ENCODE peak calls at places on chromosome 1, in seven cellular contexts. W is H9, I is mesendoderm, F is neuronal stem cell, Z is mesenchymal stem cell, X is IMR-90, Y is H1. N is an unnamed sample.

GRCh38 chr1:11473635-11474034 is 5.3 kb upstream of the DISP3 start:
- DNase-seq in X (peak), I (peak), Z (peak), F (peak), Y (no peak), W (peak), N (no peak)

GRCh38 chr1:26190373-26190987 is at the start of gene CATSPER4:
- DNase-seq in Y (peak), W (peak), X (no peak), Z (peak), I (peak), F (peak), N (peak)

GRCh38 chr1:115912116-115912515 is 64.2 kb upstream of the SLC22A15 start:
- DNase-seq in X (no peak), I (no peak), F (no peak), Z (no peak), Y (no peak), W (no peak), N (no peak)

GRCh38 chr1:50841791-50842387 is 118.2 kb downstream of the FAF1 start:
- DNase-seq in F (no peak), W (no peak), X (peak), Y (no peak), I (no peak), Z (peak), N (no peak)

GRCh38 chr1:113041569-113042335 is 31.2 kb upstream of the LRIG2 start:
- DNase-seq in Z (no peak), Y (no peak), F (no peak), I (peak), W (no peak), X (no peak), N (no peak)

GRCh38 chr1:245807954-245808719 is 653.4 kb downstream of the KIF26B start:
- DNase-seq in Y (no peak), Z (no peak), X (no peak), I (no peak), W (no peak), F (no peak), N (no peak)

GRCh38 chr1:160005070-160005469 is 26.7 kb downstream of the PIGM start:
- DNase-seq in Z (no peak), Y (no peak), F (no peak), X (no peak), I (no peak), W (no peak), N (no peak)

GRCh38 chr1:58720680-58721079 is 20.8 kb upstream of the MYSM1 start:
- DNase-seq in I (no peak), Z (no peak), W (no peak), X (peak), Y (no peak), F (no peak), N (no peak)

GRCh38 chr1:210758761-210759160 is 375.2 kb downstream of the KCNH1 start:
- DNase-seq in I (no peak), W (no peak), Y (no peak), Z (no peak), F (no peak), X (no peak), N (peak)

GRCh38 chr1:220281159-220281574 is 8.9 kb upstream of the RAB3GAP2 start:
- DNase-seq in I (peak), Z (peak), F (no peak), W (no peak), Y (no peak), X (peak), N (no peak)

GRCh38 chr1:117368116-117369108 is 1.2 kb downstream of the MAN1A2 start:
- DNase-seq in W (no peak), F (no peak), X (peak), Y (no peak), I (peak), Z (peak), N (peak)

GRCh38 chr1:226895644-226896043 is 25.2 kb downstream of the PSEN2 start:
- DNase-seq in Y (no peak), F (no peak), I (no peak), X (no peak), W (no peak), Z (no peak), N (no peak)

GRCh38 chr1:222887127-222887461 is 72.3 kb downstream of the DISP1 start:
- DNase-seq in F (no peak), I (no peak), Y (no peak), W (no peak), Z (no peak), X (no peak), N (peak)

GRCh38 chr1:14345925-14346550 is 252.4 kb upstream of the KAZN start:
- DNase-seq in W (no peak), I (peak), X (no peak), Z (no peak), F (no peak), Y (no peak), N (peak)

GRCh38 chr1:11158720-11159321 is 30.3 kb upstream of the ANGPTL7 start:
- DNase-seq in F (no peak), Z (peak), Y (no peak), W (no peak), X (peak), I (no peak), N (peak)

GRCh38 chr1:6638226-6638625 is 13.6 kb downstream of the THAP3 start:
- DNase-seq in I (no peak), X (peak), W (no peak), Y (no peak), F (no peak), Z (no peak), N (no peak)

GRCh38 chr1:113123737-113124136 is 50.7 kb downstream of the LRIG2 start:
- DNase-seq in I (no peak), W (no peak), Z (peak), Y (no peak), X (peak), F (no peak), N (no peak)

GRCh38 chr1:15271196-15271595 is 24.2 kb downstream of the FHAD1 start:
- DNase-seq in F (no peak), Z (no peak), I (no peak), W (no peak), Y (no peak), X (no peak), N (no peak)

GRCh38 chr1:25802915-25803314 is 2.9 kb downstream of the SELENON start:
- DNase-seq in I (no peak), Y (no peak), W (no peak), Z (no peak), X (no peak), F (no peak), N (no peak)

GRCh38 chr1:203239906-203240305 is 10.4 kb upstream of the CHIT1 start:
- DNase-seq in X (no peak), W (no peak), Y (no peak), F (no peak), I (no peak), Z (no peak), N (no peak)

DNA sequence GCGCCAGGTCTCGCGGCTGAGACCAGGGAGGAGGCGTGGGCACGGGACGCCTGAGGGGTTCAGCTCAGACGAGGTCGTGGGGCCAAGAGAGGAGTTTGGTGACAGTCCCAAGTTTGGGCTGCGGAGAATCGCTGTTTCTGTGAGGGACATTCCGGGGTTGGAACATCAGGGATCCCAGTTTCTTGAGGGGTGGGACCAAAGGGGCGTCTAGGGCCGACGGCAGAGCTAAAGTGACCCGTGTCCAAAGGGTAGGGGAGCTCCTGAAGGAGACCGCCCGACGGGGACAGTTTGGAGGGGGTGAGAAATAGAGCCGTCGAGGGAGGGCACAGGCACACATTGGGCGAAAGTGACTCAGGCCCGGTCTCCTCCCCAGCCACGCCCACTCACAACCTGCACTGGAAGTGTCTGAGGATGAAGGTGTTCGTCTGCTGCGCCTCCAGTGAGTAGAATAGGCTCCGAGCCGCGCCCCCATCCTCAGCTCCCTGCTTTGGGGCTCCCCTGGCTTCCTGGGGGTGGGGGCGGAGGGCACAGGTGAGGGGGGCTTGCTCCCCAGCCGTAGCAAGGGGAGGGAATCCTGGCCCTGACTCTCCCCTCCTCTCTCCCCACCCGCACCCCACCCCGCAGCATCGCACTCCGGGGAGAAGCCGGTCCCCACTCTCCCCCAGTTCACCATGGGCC is 7.0 kb downstream of the EFNA3 start:
- DNase-seq in Y (no peak), X (peak), I (peak), F (no peak), W (no peak), Z (peak), N (peak)
- H2BK5ac ChIP-seq in Y (peak), X (no peak), I (no peak), F (peak), W (no peak), Z (no peak), N (no peak)

GRCh38 chr1:71089536-71090270 is 8.9 kb upstream of the ZRANB2 start:
- DNase-seq in W (no peak), Z (peak), F (no peak), Y (no peak), I (no peak), X (peak), N (peak)
- H4K8ac ChIP-seq in W (no peak), Z (no peak), F (no peak), Y (no peak), I (no peak), X (peak), N (no peak)

GRCh38 chr1:183247931-183248330 is 61.9 kb downstream of the LAMC2 start:
- DNase-seq in F (no peak), X (no peak), Y (no peak), W (no peak), I (no peak), Z (no peak), N (no peak)
- H2BK5ac ChIP-seq in F (no peak), X (no peak), Y (no peak), W (no peak), I (no peak), Z (no peak), N (no peak)

DNA sequence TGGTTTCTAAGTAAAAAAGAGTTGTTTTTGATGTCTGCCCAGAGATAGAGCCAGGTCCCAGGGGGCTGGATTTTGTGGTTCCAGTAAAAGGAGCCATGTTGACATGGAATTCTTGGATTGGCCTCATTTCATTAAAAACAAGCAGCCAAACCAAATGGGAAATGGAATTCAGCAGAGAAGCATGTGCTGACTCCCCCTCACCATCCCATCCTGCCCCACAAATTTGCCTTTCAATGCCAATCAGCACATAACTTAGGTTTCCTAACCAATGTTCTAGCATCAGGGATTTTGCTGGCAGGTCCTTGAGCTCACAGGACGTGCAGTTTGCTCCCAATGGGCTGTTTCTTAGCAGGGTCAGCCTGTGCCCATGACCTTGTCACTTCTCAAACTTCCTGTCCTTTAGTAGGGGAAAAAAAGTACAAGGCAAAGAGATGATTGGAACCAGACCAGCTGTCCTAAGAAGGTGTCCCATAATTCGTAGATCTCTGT is 101.5 kb upstream of the GADD45A start:
- DNase-seq in F (no peak), X (no peak), Z (no peak), Y (no peak), I (no peak), W (no peak), N (no peak)
- H4K8ac ChIP-seq in F (no peak), X (no peak), Z (no peak), Y (no peak), I (no peak), W (no peak), N (peak)

N was measured in trophoblast cell.